ENCODE peak calls at places on chromosomes 5 and 9, in four cellular contexts. F is fibroblast of pulmonary artery, M is right lobe of liver, U is astrocyte of the spinal cord. E is an unnamed sample.

GRCh38 chr5:128836571-128836970 is 128.7 kb upstream of the SLC27A6 start:
- DNase-seq in F (no peak), M (no peak), U (no peak), E (no peak)

GRCh38 chr9:124761710-124762109 is 9.4 kb downstream of the NR6A1 start:
- DNase-seq in F (no peak), U (no peak), M (no peak), E (no peak)

GRCh38 chr5:50881407-50881806 is 215.0 kb downstream of the PARP8 start:
- DNase-seq in M (no peak), U (no peak), F (no peak), E (no peak)

GRCh38 chr5:62585751-62586150 is 7.1 kb downstream of the LRRC70 start:
- DNase-seq in U (no peak), M (no peak), F (no peak), E (no peak)

GRCh38 chr9:108586451-108586850 is 269.3 kb downstream of the ACTL7B start:
- DNase-seq in M (no peak), F (no peak), U (no peak), E (no peak)

GRCh38 chr5:87551807-87552377 is 139.2 kb upstream of the CCNH start:
- DNase-seq in F (no peak), U (no peak), M (no peak), E (no peak)

GRCh38 chr5:175195698-175196656 is 248.0 kb downstream of the DRD1 start:
- DNase-seq in U (no peak), M (no peak), F (no peak), E (no peak)

GRCh38 chr9:22211588-22212360 is 202.7 kb upstream of the CDKN2B start:
- DNase-seq in U (peak), M (no peak), F (peak), E (no peak)

GRCh38 chr5:153402550-153402949 is 87.9 kb upstream of the GRIA1 start:
- DNase-seq in F (peak), M (no peak), U (peak), E (no peak)

GRCh38 chr9:127053057-127053821 is 69.2 kb downstream of the ANGPTL2 start:
- DNase-seq in U (no peak), F (no peak), M (no peak), E (no peak)

GRCh38 chr5:125410501-125411162 is 664.2 kb upstream of the ZNF608 start:
- DNase-seq in U (peak), M (no peak), F (peak), E (no peak)

GRCh38 chr9:135279385-135279784 is 191.9 kb downstream of the OLFM1 start:
- DNase-seq in F (no peak), U (no peak), M (no peak), E (no peak)

GRCh38 chr5:39943811-39944210 is 519.0 kb upstream of the DAB2 start:
- DNase-seq in U (no peak), F (peak), M (no peak), E (no peak)

GRCh38 chr9:121324316-121324715 is 45.7 kb downstream of the STOM start:
- DNase-seq in U (no peak), F (no peak), M (no peak), E (no peak)

GRCh38 chr5:73623929-73624404 is 2.0 kb upstream of the ARHGEF28 start:
- DNase-seq in U (no peak), M (no peak), F (no peak), E (no peak)

GRCh38 chr5:73624888-73625287 is 1.1 kb upstream of the ARHGEF28 start:
- DNase-seq in U (no peak), F (no peak), M (no peak), E (no peak)

GRCh38 chr5:73626814-73627313 is 868 bp downstream of the ARHGEF28 start:
- DNase-seq in F (no peak), U (no peak), M (no peak), E (no peak)

GRCh38 chr5:73625314-73625904 is 587 bp upstream of the ARHGEF28 start:
- DNase-seq in M (no peak), U (peak), F (peak), E (no peak)

GRCh38 chr5:73625905-73626811 is at the start of gene ARHGEF28:
- DNase-seq in U (peak), M (peak), F (peak), E (no peak)
- TF ChIP-seq CTCF in U (no peak), M (no peak), F (no peak), E (no peak)

DNA sequence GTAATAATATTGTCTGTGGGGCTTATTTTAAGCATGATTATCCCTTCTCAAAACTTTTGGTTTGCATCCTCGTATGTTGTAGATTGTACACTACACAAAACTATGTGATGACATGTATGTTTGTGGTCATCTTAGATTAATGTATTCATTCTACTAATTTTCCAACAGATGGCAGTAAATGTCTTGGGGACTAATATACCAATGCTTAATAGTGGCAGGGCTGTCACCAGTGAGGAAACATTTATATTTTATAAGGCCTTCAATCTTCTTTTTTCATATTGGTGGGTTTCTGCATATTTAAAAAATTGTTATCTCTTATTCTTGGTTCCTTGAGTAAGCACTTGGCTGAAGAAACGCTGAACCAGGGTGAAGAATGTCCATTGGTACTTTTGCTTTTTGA is 530.4 kb downstream of the RASEF start:
- DNase-seq in U (no peak), M (no peak), F (peak), E (no peak)
- TF ChIP-seq CTCF in U (peak), M (peak), F (no peak), E (no peak)

GRCh38 chr5:148306446-148306845 is 5.8 kb upstream of the SPINK7 start:
- DNase-seq in M (no peak), F (no peak), U (no peak), E (no peak)
- TF ChIP-seq CTCF in M (no peak), F (no peak), U (no peak), E (no peak)

GRCh38 chr5:138944527-138945322 is 69.6 kb upstream of the LRRTM2 start:
- DNase-seq in U (no peak), F (no peak), M (no peak), E (no peak)
- TF ChIP-seq CTCF in U (no peak), F (no peak), M (no peak), E (no peak)

E was measured in CD14-positive monocyte.